ENCODE peak calls at places on chromosomes 1 and 21, in nine cellular contexts. G is naive thymus-derived CD4-positive, alpha-beta T cell; B is psoas muscle; R is IMR-90; A is hepatocyte; N is bronchial epithelial cell; J is thoracic aorta; P is OCI-LY7; L is AG04450. Q is an unnamed sample.
A peak's percentile ranks its signal among the peaks of the same experiment; 100 is the strongest.

GRCh38 chr1:166080277-166080964 is 86.4 kb downstream of the FAM78B start:
- DNase-seq in J (no peak), R (no peak), B (no peak), G (no peak), L (no peak), N (no peak), A (no peak), P (no peak), Q (peak; percentile 9)

GRCh38 chr1:67766117-67766978 is 66.9 kb downstream of the GNG12 start:
- DNase-seq in G (no peak), N (peak; percentile 89), B (no peak), J (peak; percentile 51), A (peak; percentile 77), P (peak; percentile 61), L (peak; percentile 73), R (peak; percentile 94), Q (peak; percentile 88)

GRCh38 chr1:17845583-17845982 is 90.5 kb downstream of the ACTL8 start:
- DNase-seq in J (no peak), N (no peak), B (no peak), P (no peak), G (no peak), R (no peak), A (no peak), L (no peak), Q (no peak)

GRCh38 chr1:25148673-25149300 is 83.5 kb downstream of the SYF2 start:
- DNase-seq in J (no peak), A (no peak), P (peak; percentile 72), R (no peak), L (no peak), N (peak; percentile 35), B (no peak), G (no peak), Q (no peak)

GRCh38 chr1:207890136-207890738 is 20.7 kb downstream of the CD34 start:
- DNase-seq in R (peak; percentile 67), L (no peak), A (no peak), N (peak; percentile 65), G (no peak), P (no peak), J (no peak), B (peak; percentile 85), Q (peak; percentile 85)

GRCh38 chr21:20971296-20971921 is 26.8 kb upstream of the NCAM2 start:
- DNase-seq in R (peak; percentile 60), G (no peak), A (peak; percentile 81), B (peak; percentile 56), N (peak; percentile 38), J (no peak), L (peak; percentile 2), P (peak; percentile 2), Q (peak; percentile 55)

GRCh38 chr21:28113718-28114117 is 879.0 kb downstream of the LTN1 start:
- DNase-seq in J (no peak), P (no peak), G (no peak), A (no peak), N (peak; percentile 7), R (no peak), B (no peak), L (no peak), Q (no peak)

GRCh38 chr1:117661027-117661426 is 55.2 kb downstream of the TENT5C start:
- DNase-seq in B (no peak), P (no peak), L (no peak), J (no peak), A (no peak), R (no peak), G (no peak), N (no peak), Q (no peak)

GRCh38 chr1:90371106-90371813 is 345.8 kb downstream of the BARHL2 start:
- DNase-seq in B (no peak), L (no peak), A (no peak), G (no peak), J (no peak), R (peak; percentile 1), N (peak; percentile 3), P (no peak), Q (no peak)

GRCh38 chr1:53320646-53321045 is 7.2 kb downstream of the LRP8 start:
- DNase-seq in L (no peak), B (peak; percentile 19), R (no peak), G (no peak), P (no peak), N (no peak), A (no peak), J (no peak), Q (no peak)

GRCh38 chr1:186487163-186487562 is 26.2 kb upstream of the PDC start:
- DNase-seq in G (no peak), L (no peak), A (no peak), B (no peak), R (peak; percentile 67), P (no peak), N (peak; percentile 72), J (no peak), Q (peak; percentile 83)

GRCh38 chr1:71049951-71050598 is 2.5 kb upstream of the PTGER3 start:
- DNase-seq in G (no peak), A (peak; percentile 80), J (no peak), B (no peak), P (peak; percentile 68), N (peak; percentile 75), R (peak; percentile 72), L (peak; percentile 50), Q (no peak)

GRCh38 chr21:37974081-37974480 is 57.8 kb upstream of the KCNJ6 start:
- DNase-seq in B (no peak), L (no peak), G (no peak), A (no peak), J (no peak), N (peak; percentile 15), R (peak; percentile 1), P (no peak), Q (no peak)
- H3K4me3 ChIP-seq in B (no peak overlapping the region), L (no peak overlapping the region), G (no peak overlapping the region), A (no peak overlapping the region), J (no peak overlapping the region), N (no peak overlapping the region), R (no peak overlapping the region), P (no peak overlapping the region), Q (no peak overlapping the region)

GRCh38 chr1:241751524-241751923 is 96.5 kb upstream of the EXO1 start:
- DNase-seq in P (no peak), B (no peak), L (no peak), G (no peak), N (no peak), R (no peak), J (no peak), A (no peak), Q (no peak)
- H3K4me3 ChIP-seq in P (no peak overlapping the region), B (no peak overlapping the region), L (no peak overlapping the region), G (no peak overlapping the region), N (no peak overlapping the region), R (no peak overlapping the region), J (no peak overlapping the region), A (no peak overlapping the region), Q (no peak overlapping the region)

GRCh38 chr1:34885405-34886247 is 26.1 kb upstream of the SMIM12 start:
- DNase-seq in A (peak; percentile 65), P (no peak), L (no peak), G (no peak), B (peak; percentile 64), N (peak; percentile 7), J (no peak), R (no peak), Q (peak; percentile 49)

GRCh38 chr1:34884961-34885360 is 25.4 kb upstream of the SMIM12 start:
- DNase-seq in B (no peak), L (no peak), G (no peak), N (no peak), J (no peak), P (no peak), A (no peak), R (no peak), Q (no peak)

GRCh38 chr1:34887593-34887992 is 28.0 kb upstream of the SMIM12 start:
- DNase-seq in N (no peak), R (no peak), J (no peak), A (no peak), G (no peak), L (no peak), B (no peak), P (no peak), Q (no peak)

GRCh38 chr1:34889705-34890104 is 30.2 kb upstream of the SMIM12 start:
- DNase-seq in L (no peak), B (no peak), N (no peak), G (no peak), P (no peak), R (no peak), A (no peak), J (no peak), Q (no peak)

GRCh38 chr1:34884536-34884935 is 25.0 kb upstream of the SMIM12 start:
- DNase-seq in P (no peak), A (no peak), R (no peak), J (no peak), N (no peak), G (no peak), B (no peak), L (no peak), Q (no peak)
- H3K4me3 ChIP-seq in P (no peak overlapping the region), A (no peak overlapping the region), R (no peak overlapping the region), J (no peak overlapping the region), N (no peak overlapping the region), G (no peak overlapping the region), B (no peak overlapping the region), L (no peak overlapping the region), Q (no peak overlapping the region)

DNA sequence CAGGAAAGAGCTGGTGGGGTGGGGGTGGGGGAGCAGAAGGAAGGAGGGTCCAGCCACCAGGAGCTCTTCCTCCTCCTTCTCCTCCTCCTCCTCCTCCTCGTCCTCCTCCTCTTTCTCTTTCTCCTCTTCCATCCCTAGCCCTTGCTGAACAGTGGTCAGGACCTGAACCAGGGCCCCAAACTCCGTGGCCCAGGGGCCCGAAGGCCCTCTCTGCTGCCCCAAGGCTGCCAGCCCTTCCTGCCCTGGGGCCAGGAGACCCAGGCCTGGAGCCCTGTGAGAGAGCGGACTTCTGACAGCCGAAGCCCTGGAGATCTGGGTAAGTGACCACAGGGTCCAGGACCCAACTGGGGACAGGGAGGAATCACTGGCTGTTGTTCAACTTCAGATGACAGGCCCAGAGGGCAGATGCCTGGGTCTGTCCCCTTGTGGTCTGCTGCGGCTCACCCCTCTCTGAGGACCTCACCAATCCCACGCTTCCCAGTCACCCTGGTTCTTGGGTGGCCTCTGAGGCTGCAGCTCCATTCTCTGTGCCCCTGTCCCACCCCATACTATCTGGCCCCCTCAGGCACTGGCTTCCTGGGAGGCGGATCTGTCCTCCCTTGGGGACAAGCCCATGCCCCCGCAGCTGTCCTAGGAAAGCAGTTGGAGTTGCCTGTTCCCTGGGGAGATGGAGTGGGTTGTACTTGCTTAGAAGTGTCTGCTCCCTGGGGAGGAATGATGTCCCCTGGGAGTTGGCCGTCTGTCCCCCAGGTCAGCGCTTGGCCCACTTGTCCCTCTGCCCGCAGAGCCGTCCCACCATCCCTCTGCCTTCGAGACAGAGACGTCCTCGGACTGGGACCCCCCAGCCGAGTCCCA is 51.8 kb downstream of the VWA5B1 start:
- DNase-seq in R (no peak), P (no peak), B (no peak), N (no peak), A (no peak), J (no peak), G (no peak), L (no peak), Q (no peak)
- H3K4me3 ChIP-seq in R (no peak overlapping the region), P (peak overlapping the region; percentile 54), B (peak overlapping the region; percentile 45), N (no peak overlapping the region), A (no peak overlapping the region), J (no peak overlapping the region), G (no peak overlapping the region), L (no peak overlapping the region), Q (no peak overlapping the region)